ENCODE peak calls at places on chromosomes 6 and 20, in seven cellular contexts. One of them, this sample, is unnamed.

GRCh38 chr6:158057213-158057987 is 75.7 kb downstream of the SYNJ2 start:
- DNase-seq in AG08395: peak; percentile 87
- DNase-seq in GM04504: peak; percentile 92
- DNase-seq in upper lobe of left lung: no peak
- DNase-seq in astrocyte of the cerebellum: peak; percentile 82
- DNase-seq in brain pericyte: no peak
- DNase-seq in heart left ventricle: no peak
- DNase-seq in this sample: no peak

GRCh38 chr6:31485063-31485462 is 12.9 kb upstream of the MICB start:
- DNase-seq in astrocyte of the cerebellum: no peak
- DNase-seq in heart left ventricle: no peak
- DNase-seq in brain pericyte: no peak
- DNase-seq in GM04504: no peak
- DNase-seq in AG08395: no peak
- DNase-seq in upper lobe of left lung: no peak
- DNase-seq in this sample: no peak

GRCh38 chr20:3889489-3890409 is 562 bp downstream of the PANK2 start:
- DNase-seq in upper lobe of left lung: peak; percentile 64
- DNase-seq in astrocyte of the cerebellum: no peak
- DNase-seq in brain pericyte: no peak
- DNase-seq in AG08395: no peak
- DNase-seq in heart left ventricle: peak; percentile 55
- DNase-seq in GM04504: no peak
- DNase-seq in this sample: peak; percentile 44

GRCh38 chr20:20137851-20138250 is 85.5 kb downstream of the CFAP61 start:
- DNase-seq in upper lobe of left lung: no peak
- DNase-seq in AG08395: no peak
- DNase-seq in brain pericyte: no peak
- DNase-seq in heart left ventricle: no peak
- DNase-seq in astrocyte of the cerebellum: no peak
- DNase-seq in GM04504: no peak
- DNase-seq in this sample: no peak

GRCh38 chr6:24922854-24923253 is 12.9 kb downstream of the RIPOR2 start:
- DNase-seq in AG08395: no peak
- DNase-seq in upper lobe of left lung: no peak
- DNase-seq in heart left ventricle: no peak
- DNase-seq in brain pericyte: no peak
- DNase-seq in GM04504: no peak
- DNase-seq in astrocyte of the cerebellum: no peak
- DNase-seq in this sample: peak; percentile 29

GRCh38 chr20:61765871-61766654 is 299.6 kb downstream of the TAF4 start:
- DNase-seq in astrocyte of the cerebellum: no peak
- DNase-seq in heart left ventricle: no peak
- DNase-seq in GM04504: no peak
- DNase-seq in upper lobe of left lung: peak; percentile 12
- DNase-seq in brain pericyte: no peak
- DNase-seq in AG08395: no peak
- DNase-seq in this sample: no peak

GRCh38 chr6:149130093-149130872 is 187.2 kb upstream of the TAB2 start:
- DNase-seq in heart left ventricle: no peak
- DNase-seq in brain pericyte: no peak
- DNase-seq in AG08395: no peak
- DNase-seq in GM04504: no peak
- DNase-seq in upper lobe of left lung: peak; percentile 42
- DNase-seq in astrocyte of the cerebellum: no peak
- DNase-seq in this sample: no peak

GRCh38 chr6:144134176-144134575 is 16.1 kb upstream of the STX11 start:
- DNase-seq in astrocyte of the cerebellum: no peak
- DNase-seq in heart left ventricle: no peak
- DNase-seq in upper lobe of left lung: no peak
- DNase-seq in brain pericyte: no peak
- DNase-seq in GM04504: no peak
- DNase-seq in AG08395: peak; percentile 35
- DNase-seq in this sample: no peak

GRCh38 chr20:12737900-12738299 is 270.9 kb upstream of the SPTLC3 start:
- DNase-seq in brain pericyte: no peak
- DNase-seq in astrocyte of the cerebellum: no peak
- DNase-seq in heart left ventricle: no peak
- DNase-seq in GM04504: no peak
- DNase-seq in upper lobe of left lung: no peak
- DNase-seq in AG08395: no peak
- DNase-seq in this sample: no peak

GRCh38 chr20:44731657-44732056 is 14.0 kb upstream of the KCNK15 start:
- DNase-seq in astrocyte of the cerebellum: no peak
- DNase-seq in GM04504: no peak
- DNase-seq in brain pericyte: no peak
- DNase-seq in upper lobe of left lung: peak; percentile 58
- DNase-seq in heart left ventricle: no peak
- DNase-seq in AG08395: no peak
- DNase-seq in this sample: no peak

GRCh38 chr20:24164360-24164759 is 175.8 kb upstream of the GGTLC1 start:
- DNase-seq in astrocyte of the cerebellum: no peak
- DNase-seq in upper lobe of left lung: no peak
- DNase-seq in brain pericyte: no peak
- DNase-seq in AG08395: no peak
- DNase-seq in heart left ventricle: no peak
- DNase-seq in GM04504: no peak
- DNase-seq in this sample: no peak

GRCh38 chr6:166688286-166688685 is 61.2 kb upstream of the RPS6KA2 start:
- DNase-seq in heart left ventricle: no peak
- DNase-seq in upper lobe of left lung: no peak
- DNase-seq in AG08395: no peak
- DNase-seq in astrocyte of the cerebellum: no peak
- DNase-seq in GM04504: no peak
- DNase-seq in brain pericyte: no peak
- DNase-seq in this sample: no peak